ENCODE peak calls at places on chromosomes 5 and 9, in four cellular contexts. T, J, F and E are unnamed samples.

GRCh38 chr5:133700251-133700650 is 87.9 kb upstream of the FSTL4 start:
- DNase-seq in F (no peak), J (no peak), T (no peak), E (no peak)

GRCh38 chr5:179822444-179822990 is 1.8 kb downstream of the SQSTM1 start:
- DNase-seq in F (no peak), J (no peak), T (no peak), E (no peak)

GRCh38 chr5:138654281-138654867 is 79.2 kb upstream of the HSPA9 start:
- DNase-seq in T (peak), F (peak), J (peak), E (peak)

GRCh38 chr5:168468836-168469235 is 17.4 kb upstream of the RARS1 start:
- DNase-seq in J (no peak), T (no peak), F (peak), E (no peak)

GRCh38 chr9:99489043-99489378 is 266.9 kb downstream of the SEC61B start:
- DNase-seq in J (no peak), F (no peak), T (no peak), E (no peak)

GRCh38 chr9:129556576-129557191 is 64.2 kb downstream of the C9orf50 start:
- DNase-seq in J (no peak), F (no peak), T (no peak), E (no peak)

GRCh38 chr9:95627802-95628201 is 111.0 kb upstream of the PTCH1 start:
- DNase-seq in F (peak), J (no peak), T (no peak), E (no peak)

GRCh38 chr9:132584616-132585560 is 2.5 kb downstream of the BARHL1 start:
- DNase-seq in J (no peak), T (no peak), F (peak), E (no peak)

GRCh38 chr5:134964359-134965270 is 3.1 kb upstream of the CATSPER3 start:
- DNase-seq in F (no peak), T (no peak), J (no peak), E (peak)

GRCh38 chr5:127280494-127281220 is 9.9 kb upstream of the MEGF10 start:
- DNase-seq in T (no peak), J (no peak), F (no peak), E (no peak)

GRCh38 chr5:78102498-78102897 is 192.0 kb downstream of the AP3B1 start:
- DNase-seq in J (no peak), T (no peak), F (no peak), E (no peak)

GRCh38 chr9:91164724-91165520 is 196.8 kb downstream of the AUH start:
- DNase-seq in J (no peak), F (peak), T (peak), E (peak)

GRCh38 chr5:131379723-131380122 is 115.9 kb downstream of the CDC42SE2 start:
- DNase-seq in T (peak), F (peak), J (peak), E (peak)

GRCh38 chr9:135887585-135888050 is 19.7 kb downstream of the CAMSAP1 start:
- DNase-seq in F (no peak), J (no peak), T (peak), E (peak)

GRCh38 chr9:80175286-80175906 is 603.6 kb downstream of the TLE4 start:
- DNase-seq in T (no peak), F (peak), J (no peak), E (no peak)

GRCh38 chr5:61048534-61048933 is 103.5 kb downstream of the NDUFAF2 start:
- DNase-seq in F (peak), T (no peak), J (no peak), E (no peak)

GRCh38 chr5:180914646-180915045 is 15.7 kb downstream of the BTNL8 start:
- DNase-seq in J (no peak), T (no peak), F (no peak), E (no peak)

GRCh38 chr5:177382423-177383029 is 1.7 kb upstream of the SLC34A1 start:
- DNase-seq in J (no peak), F (no peak), T (no peak), E (peak)

GRCh38 chr9:15298362-15298761 is 8.7 kb downstream of the TTC39B start:
- DNase-seq in F (no peak), J (no peak), T (no peak), E (no peak)

GRCh38 chr9:129131300-129132145 is 20.3 kb downstream of the PTPA start:
- DNase-seq in T (peak), J (peak), F (peak), E (peak)

GRCh38 chr5:179550511-179551342 is at the start of gene RUFY1:
- DNase-seq in T (peak), F (peak), J (peak), E (peak)

GRCh38 chr5:73826761-73827450 is 200.9 kb downstream of the ARHGEF28 start:
- DNase-seq in T (no peak), F (peak), J (no peak), E (no peak)

GRCh38 chr5:132370241-132370820 is 821 bp downstream of the SLC22A5 start:
- DNase-seq in J (no peak), F (no peak), T (no peak), E (no peak)

GRCh38 chr5:429453-430188 is 13.4 kb upstream of the EXOC3 start:
- DNase-seq in J (no peak), F (no peak), T (no peak), E (no peak)